ENCODE peak calls at places on chromosomes 5 and 9, in seven cellular contexts. R is GM12891, P is HuH-7, K is skeletal muscle cell, X is activated T-helper 1 cell treated with Interleukin-2 at 50 U/mL for 16 hours, E is H9, L is NCI-H1105. W is an unnamed sample.

GRCh38 chr9:90890146-90890545 is 88.5 kb downstream of the SYK start:
- DNase-seq in R (no peak), P (peak), K (no peak), X (no peak), E (peak), L (no peak), W (no peak)

GRCh38 chr9:134625361-134626140 is 16.1 kb upstream of the COL5A1 start:
- DNase-seq in R (no peak), P (no peak), K (no peak), X (no peak), E (peak), L (no peak), W (no peak)

GRCh38 chr5:134509308-134510040 is 16.0 kb upstream of the JADE2 start:
- DNase-seq in R (no peak), P (no peak), K (no peak), X (no peak), E (peak), L (no peak), W (no peak)

GRCh38 chr5:158563774-158564390 is 535.8 kb downstream of the EBF1 start:
- DNase-seq in R (no peak), P (no peak), K (no peak), X (no peak), E (no peak), L (no peak), W (no peak)

GRCh38 chr5:106288977-106289376 is 1381.8 kb downstream of the EFNA5 start:
- DNase-seq in R (no peak), P (no peak), K (no peak), X (no peak), E (no peak), L (no peak), W (no peak)

GRCh38 chr9:112874006-112874405 is 16.7 kb downstream of the SLC46A2 start:
- DNase-seq in R (no peak), P (no peak), K (no peak), X (no peak), E (no peak), L (no peak), W (no peak)

GRCh38 chr5:127556609-127557348 is 39.3 kb downstream of the PRRC1 start:
- DNase-seq in R (no peak), P (no peak), K (no peak), X (no peak), E (no peak), L (no peak), W (no peak)

GRCh38 chr9:112200699-112201098 is 25.6 kb upstream of the SUSD1 start:
- DNase-seq in R (no peak), P (no peak), K (no peak), X (no peak), E (no peak), L (no peak), W (no peak)

GRCh38 chr5:18052569-18052968 is 418.3 kb downstream of the TAF11L14 start:
- DNase-seq in R (no peak), P (no peak), K (no peak), X (no peak), E (no peak), L (no peak), W (no peak)

GRCh38 chr9:95750725-95751644 is 124.5 kb upstream of the ERCC6L2 start:
- DNase-seq in R (peak), P (no peak), K (no peak), X (no peak), E (peak), L (no peak), W (no peak)

GRCh38 chr9:131500939-131501541 is 1.7 kb upstream of the POMT1 start:
- DNase-seq in R (no peak), P (no peak), K (peak), X (peak), E (no peak), L (no peak), W (no peak)

GRCh38 chr5:143685416-143685815 is 126.5 kb upstream of the HMHB1 start:
- DNase-seq in R (no peak), P (no peak), K (no peak), X (no peak), E (no peak), L (no peak), W (no peak)

GRCh38 chr5:133754575-133755169 is 142.3 kb upstream of the FSTL4 start:
- DNase-seq in R (peak), P (peak), K (no peak), X (no peak), E (peak), L (no peak), W (peak)

GRCh38 chr5:74630387-74631087 is 10.0 kb downstream of the ENC1 start:
- DNase-seq in R (no peak), P (no peak), K (peak), X (no peak), E (no peak), L (no peak), W (no peak)

GRCh38 chr5:27124590-27124989 is 86.2 kb upstream of the CDH9 start:
- DNase-seq in R (no peak), P (peak), K (no peak), X (no peak), E (no peak), L (no peak), W (peak)

GRCh38 chr9:135605238-135605781 is 34.0 kb downstream of the GLT6D1 start:
- DNase-seq in R (no peak), P (no peak), K (no peak), X (no peak), E (no peak), L (no peak), W (no peak)

GRCh38 chr9:86242012-86242411 is 17.4 kb downstream of the C9orf153 start:
- DNase-seq in R (no peak), P (no peak), K (no peak), X (no peak), E (no peak), L (no peak), W (no peak)

GRCh38 chr5:141135718-141136266 is 786 bp downstream of the PCDHB5 start:
- DNase-seq in R (no peak), P (no peak), K (no peak), X (no peak), E (no peak), L (no peak), W (no peak)

GRCh38 chr9:28378236-28378635 is 805.0 kb upstream of the C9orf72 start:
- DNase-seq in R (no peak), P (no peak), K (peak), X (no peak), E (no peak), L (no peak), W (no peak)

GRCh38 chr9:135773094-135773493 is 71.1 kb downstream of the KCNT1 start:
- DNase-seq in R (no peak), P (no peak), K (no peak), X (no peak), E (no peak), L (no peak), W (no peak)

GRCh38 chr5:142810081-142810480 is 39.9 kb downstream of the ARHGAP26 start:
- DNase-seq in R (no peak), P (no peak), K (no peak), X (no peak), E (no peak), L (no peak), W (no peak)

GRCh38 chr5:139272471-139273321 is 20.8 kb upstream of the MATR3 start:
- DNase-seq in R (no peak), P (no peak), K (no peak), X (no peak), E (no peak), L (no peak), W (no peak)

GRCh38 chr5:151202381-151203139 is 21.3 kb downstream of the CCDC69 start:
- DNase-seq in R (no peak), P (no peak), K (no peak), X (no peak), E (no peak), L (no peak), W (peak)

GRCh38 chr5:68420476-68421344 is 205.2 kb downstream of the PIK3R1 start:
- DNase-seq in R (no peak), P (no peak), K (no peak), X (no peak), E (no peak), L (no peak), W (peak)